ENCODE peak calls at places on chromosomes 7 and 10, in nine cellular contexts. O is small intestine; L is endothelial cell; A is HFF-Myc; F is stimulated activated CD4-positive, alpha-beta T cell treated with anti-CD3 and anti-CD28 coated beads, Interleukin-15, amount 100 ng/mL, for 24 hours; B is cardiac fibroblast; D is NCI-H2171 treated with DMSO at 0.1 percent for 48 hours; C is ecto neural progenitor cell; V is left ventricle myocardium superior. U is an unnamed sample.

GRCh38 chr7:92404170-92404614 is 43.1 kb upstream of the GATAD1 start:
- DNase-seq in O (peak), L (no peak), A (no peak), F (peak), B (peak), D (no peak), C (no peak), V (no peak), U (no peak)

GRCh38 chr7:69656890-69657289 is 58.6 kb downstream of the AUTS2 start:
- DNase-seq in O (no peak), L (no peak), A (no peak), F (no peak), B (no peak), D (no peak), C (no peak), V (peak), U (no peak)

GRCh38 chr10:30430544-30431298 is 3.3 kb upstream of the MAP3K8 start:
- DNase-seq in O (no peak), L (no peak), A (no peak), F (no peak), B (no peak), D (no peak), C (no peak), V (no peak), U (no peak)

GRCh38 chr10:122419890-122420623 is 34.4 kb upstream of the ARMS2 start:
- DNase-seq in O (no peak), L (no peak), A (peak), F (no peak), B (peak), D (no peak), C (no peak), V (peak), U (no peak)

GRCh38 chr7:141076377-141076776 is 2.5 kb downstream of the TMEM178B start:
- DNase-seq in O (no peak), L (peak), A (no peak), F (no peak), B (no peak), D (peak), C (peak), V (no peak), U (no peak)

GRCh38 chr10:3251172-3251571 is 78.6 kb upstream of the PITRM1 start:
- DNase-seq in O (no peak), L (no peak), A (no peak), F (peak), B (no peak), D (no peak), C (no peak), V (no peak), U (no peak)

GRCh38 chr7:7221602-7222038 is 39.3 kb downstream of the C1GALT1 start:
- DNase-seq in O (no peak), L (no peak), A (peak), F (no peak), B (peak), D (no peak), C (no peak), V (no peak), U (no peak)

GRCh38 chr10:24910574-24910973 is 41.8 kb downstream of the PRTFDC1 start:
- DNase-seq in O (no peak), L (no peak), A (no peak), F (no peak), B (no peak), D (no peak), C (no peak), V (no peak), U (no peak)

GRCh38 chr7:105697753-105698152 is 116.5 kb upstream of the EFCAB10 start:
- DNase-seq in O (no peak), L (no peak), A (no peak), F (no peak), B (no peak), D (no peak), C (no peak), V (no peak), U (no peak)

GRCh38 chr7:24587853-24588252 is 14.6 kb downstream of the PALS2 start:
- DNase-seq in O (peak), L (peak), A (no peak), F (peak), B (no peak), D (peak), C (no peak), V (no peak), U (no peak)

GRCh38 chr10:61902448-61903183 is 1.1 kb downstream of the ARID5B start:
- DNase-seq in O (peak), L (peak), A (no peak), F (peak), B (peak), D (peak), C (peak), V (no peak), U (peak)

GRCh38 chr10:30877111-30877510 is 154.6 kb downstream of the ZNF438 start:
- DNase-seq in O (no peak), L (no peak), A (no peak), F (no peak), B (peak), D (no peak), C (no peak), V (no peak), U (no peak)

GRCh38 chr10:43048301-43049051 is 28.4 kb upstream of the RET start:
- DNase-seq in O (no peak), L (no peak), A (no peak), F (no peak), B (peak), D (no peak), C (peak), V (peak), U (no peak)

GRCh38 chr10:58754419-58755180 is 241.9 kb downstream of the BICC1 start:
- DNase-seq in O (peak), L (no peak), A (no peak), F (no peak), B (no peak), D (no peak), C (no peak), V (no peak), U (no peak)

GRCh38 chr7:8176370-8177081 is 85.4 kb downstream of the ICA1 start:
- DNase-seq in O (peak), L (no peak), A (no peak), F (peak), B (no peak), D (no peak), C (no peak), V (no peak), U (peak)